ENCODE peak calls at places on chromosome 2, in ten cellular contexts. F is tibial nerve, M is stomach, N is A549, E is suprapubic skin, Y is K562, V is HepG2, Z is ovary, B is transverse colon, G is GM12878. W is an unnamed sample.

GRCh38 chr2:64330691-64331429 is 123.1 kb upstream of the LGALSL start:
- DNase-seq in Y (peak; percentile 67), B (peak; percentile 84), E (peak; percentile 84), M (peak; percentile 83), N (peak; percentile 88), Z (peak; percentile 82), F (peak; percentile 74), G (no peak), V (peak; percentile 80), W (no peak)

GRCh38 chr2:232328516-232329460 is 49.8 kb upstream of the ALPP start:
- DNase-seq in E (no peak), N (no peak), B (no peak), Z (no peak), Y (no peak), M (no peak), V (no peak), G (no peak), F (no peak), W (no peak)

GRCh38 chr2:45435316-45435715 is 175.8 kb downstream of the SRBD1 start:
- DNase-seq in Y (no peak), V (no peak), Z (no peak), B (no peak), N (peak; percentile 52), E (no peak), G (no peak), F (no peak), M (no peak), W (no peak)

GRCh38 chr2:197705912-197706838 is 1.0 kb downstream of the MARS2 start:
- DNase-seq in N (no peak), G (no peak), Z (peak; percentile 16), M (no peak), Y (no peak), E (peak; percentile 65), V (peak; percentile 39), B (peak; percentile 45), F (no peak), W (peak; percentile 35)

GRCh38 chr2:98944786-98945185 is 8.8 kb upstream of the CRACDL start:
- DNase-seq in Y (no peak), Z (no peak), M (no peak), N (no peak), B (no peak), G (no peak), F (no peak), E (no peak), V (no peak), W (no peak)

GRCh38 chr2:38099096-38099997 is 23.4 kb upstream of the CYP1B1 start:
- DNase-seq in Z (no peak), B (no peak), G (no peak), E (no peak), V (no peak), F (no peak), M (no peak), Y (no peak), N (no peak), W (no peak)

GRCh38 chr2:185979546-185980071 is 241.0 kb downstream of the FSIP2 start:
- DNase-seq in M (no peak), E (no peak), V (peak; percentile 5), Z (no peak), F (no peak), Y (no peak), G (no peak), N (no peak), B (no peak), W (no peak)

GRCh38 chr2:9548506-9548905 is 7.1 kb downstream of the ADAM17 start:
- DNase-seq in V (no peak), M (no peak), Z (no peak), G (no peak), E (no peak), F (no peak), N (no peak), Y (no peak), B (no peak), W (no peak)

GRCh38 chr2:23280401-23280800 is 104.6 kb upstream of the KLHL29 start:
- DNase-seq in F (no peak), B (no peak), Z (no peak), M (no peak), E (no peak), Y (no peak), G (no peak), N (no peak), V (no peak), W (no peak)

GRCh38 chr2:197908940-197909339 is 104.5 kb downstream of the PLCL1 start:
- DNase-seq in F (no peak), Y (no peak), B (no peak), V (no peak), G (no peak), E (no peak), M (no peak), N (no peak), Z (no peak), W (no peak)

GRCh38 chr2:75456111-75456510 is 104.6 kb downstream of the EVA1A start:
- DNase-seq in Z (no peak), F (no peak), M (no peak), Y (no peak), E (no peak), G (no peak), V (no peak), N (no peak), B (no peak), W (no peak)

GRCh38 chr2:179344280-179344961 is 79.8 kb upstream of the SESTD1 start:
- DNase-seq in Z (no peak), N (peak; percentile 39), Y (no peak), M (no peak), V (peak; percentile 87), E (no peak), F (no peak), B (no peak), G (no peak), W (no peak)

GRCh38 chr2:134216152-134216829 is 37.6 kb upstream of the MGAT5 start:
- DNase-seq in Z (no peak), G (no peak), E (no peak), V (no peak), B (no peak), Y (no peak), F (no peak), M (no peak), N (no peak), W (no peak)

GRCh38 chr2:231602874-231603467 is 10.3 kb downstream of the TEX44 start:
- DNase-seq in N (no peak), Y (no peak), Z (no peak), B (no peak), E (no peak), F (no peak), M (no peak), G (no peak), V (no peak), W (no peak)

GRCh38 chr2:63843791-63844190 is 2.1 kb downstream of the UGP2 start:
- DNase-seq in E (no peak), N (no peak), V (no peak), Z (no peak), Y (no peak), F (no peak), M (no peak), G (no peak), B (no peak), W (no peak)

GRCh38 chr2:234535359-234535758 is 38.5 kb upstream of the ARL4C start:
- DNase-seq in V (no peak), F (no peak), E (no peak), G (no peak), Y (no peak), Z (no peak), B (no peak), M (no peak), N (no peak), W (no peak)

GRCh38 chr2:239506101-239506808 is 105.4 kb upstream of the HDAC4 start:
- DNase-seq in G (no peak), Z (no peak), B (no peak), N (no peak), Y (no peak), M (no peak), V (no peak), E (no peak), F (no peak), W (no peak)

GRCh38 chr2:193847140-193847539 is 1652.4 kb upstream of the TMEFF2 start:
- DNase-seq in V (no peak), B (no peak), E (no peak), Y (no peak), Z (no peak), N (no peak), F (no peak), G (no peak), M (no peak), W (no peak)
- TF ChIP-seq EP300 in V (no peak), B (no peak), E (no peak), Y (no peak), Z (no peak), N (no peak), F (no peak), G (no peak), M (no peak), W (no peak)

GRCh38 chr2:238286551-238286950 is 1.9 kb downstream of the PER2 start:
- DNase-seq in B (peak; percentile 67), V (peak; percentile 48), M (peak; percentile 85), Z (peak; percentile 78), F (peak; percentile 49), G (no peak), Y (no peak), N (peak; percentile 63), E (peak; percentile 88), W (peak; percentile 86)
- H3K4me1 ChIP-seq in B (peaks cover 41% of the 10 kb centered on the region), V (peaks cover 67% of the 10 kb centered on the region), M (peaks cover 90% of the 10 kb centered on the region), Z (peaks cover 10% of the 10 kb centered on the region), F (peaks cover 48% of the 10 kb centered on the region), G (peaks cover 15% of the 10 kb centered on the region), Y (peaks cover 3% of the 10 kb centered on the region), N (peaks cover 67% of the 10 kb centered on the region), E (peaks cover 81% of the 10 kb centered on the region), W (peaks cover 80% of the 10 kb centered on the region)

GRCh38 chr2:173109253-173110188 is 33.9 kb downstream of the MAP3K20 start:
- DNase-seq in V (peak; percentile 37), M (no peak), Y (no peak), N (peak; percentile 77), B (no peak), F (no peak), E (no peak), G (no peak), Z (no peak), W (no peak)

GRCh38 chr2:173104156-173104555 is 28.5 kb downstream of the MAP3K20 start:
- DNase-seq in E (no peak), Y (no peak), B (no peak), N (no peak), Z (no peak), M (no peak), V (no peak), F (no peak), G (no peak), W (no peak)

GRCh38 chr2:173101687-173102086 is 26.0 kb downstream of the MAP3K20 start:
- DNase-seq in B (no peak), F (no peak), G (peak; percentile 28), M (no peak), N (no peak), Y (no peak), Z (no peak), E (no peak), V (no peak), W (no peak)

GRCh38 chr2:173106959-173107628 is 31.4 kb downstream of the MAP3K20 start:
- DNase-seq in F (no peak), E (no peak), G (no peak), Z (no peak), N (no peak), B (no peak), V (no peak), Y (no peak), M (no peak), W (no peak)

GRCh38 chr2:173107629-173108022 is 32.0 kb downstream of the MAP3K20 start:
- DNase-seq in G (no peak), V (no peak), F (no peak), B (no peak), N (no peak), Y (no peak), Z (no peak), M (no peak), E (no peak), W (no peak)
- TF ChIP-seq POLR2A in G (no peak), V (no peak), F (no peak), B (no peak), N (no peak), Y (no peak), Z (no peak), M (no peak), E (no peak), W (no peak)

GRCh38 chr2:122491011-122491410 is 735.6 kb downstream of the TSN start:
- DNase-seq in F (no peak), G (no peak), M (no peak), V (no peak), Z (no peak), Y (no peak), E (no peak), B (no peak), N (no peak), W (no peak)
- TF ChIP-seq EP300 in F (no peak), G (no peak), M (no peak), V (no peak), Z (no peak), Y (no peak), E (no peak), B (no peak), N (no peak), W (no peak)